ENCODE peak calls at places on chromosomes 7 and 10, in four cellular contexts. G, U, Q and T are unnamed samples.

GRCh38 chr10:78337646-78338391 is 304.2 kb downstream of the RPS24 start:
- DNase-seq in U (no peak), G (no peak), Q (no peak), T (no peak)

GRCh38 chr7:16359201-16359600 is 62.1 kb downstream of the CRPPA start:
- DNase-seq in G (no peak), U (no peak), Q (no peak), T (no peak)

GRCh38 chr10:113273151-113273876 is 279.5 kb upstream of the HABP2 start:
- DNase-seq in U (no peak), Q (no peak), G (peak), T (no peak)

GRCh38 chr10:24579911-24580310 is 143.8 kb downstream of the ARHGAP21 start:
- DNase-seq in U (no peak), Q (no peak), G (peak), T (no peak)

GRCh38 chr10:116848032-116848911 is 1.0 kb upstream of the ENO4 start:
- DNase-seq in Q (no peak), G (peak), U (no peak), T (no peak)

GRCh38 chr7:25031007-25031406 is 51.0 kb upstream of the OSBPL3 start:
- DNase-seq in Q (no peak), G (no peak), U (no peak), T (no peak)

GRCh38 chr7:55150166-55150565 is 131.3 kb downstream of the EGFR start:
- DNase-seq in G (no peak), Q (no peak), U (no peak), T (no peak)

GRCh38 chr10:96830511-96831199 is 1.4 kb upstream of the LCOR start:
- DNase-seq in Q (no peak), G (peak), U (peak), T (peak)

GRCh38 chr10:11610855-11611247 is 599 bp downstream of the USP6NL start:
- DNase-seq in Q (peak), U (peak), G (peak), T (no peak)

GRCh38 chr10:11180228-11180627 is 162.6 kb downstream of the CELF2 start:
- DNase-seq in U (peak), Q (no peak), G (no peak), T (peak)

GRCh38 chr7:2621061-2621828 is 10.5 kb upstream of the TTYH3 start:
- DNase-seq in U (no peak), Q (no peak), G (peak), T (no peak)

GRCh38 chr7:107939472-107940145 is 48.6 kb downstream of the DLD start:
- DNase-seq in G (no peak), U (no peak), Q (peak), T (no peak)

GRCh38 chr7:157436763-157437480 is 100.1 kb downstream of the DNAJB6 start:
- DNase-seq in U (no peak), Q (peak), G (no peak), T (no peak)

GRCh38 chr10:42934351-42934811 is 142.5 kb upstream of the RET start:
- DNase-seq in U (no peak), G (no peak), Q (peak), T (no peak)

GRCh38 chr7:2306688-2307087 is 7.6 kb downstream of the SNX8 start:
- DNase-seq in G (no peak), U (no peak), Q (no peak), T (no peak)

GRCh38 chr10:24944512-24945255 is 7.7 kb downstream of the PRTFDC1 start:
- DNase-seq in Q (no peak), U (no peak), G (no peak), T (no peak)

GRCh38 chr7:130970196-130970595 is 236.2 kb upstream of the KLF14 start:
- DNase-seq in G (no peak), Q (no peak), U (no peak), T (no peak)

GRCh38 chr7:147492621-147493020 is 1097.9 kb upstream of the C7orf33 start:
- DNase-seq in U (no peak), G (no peak), Q (no peak), T (no peak)

GRCh38 chr7:32217841-32218467 is 147.7 kb upstream of the PDE1C start:
- DNase-seq in U (no peak), Q (no peak), G (no peak), T (no peak)

GRCh38 chr7:77330169-77330882 is 85.8 kb downstream of the GSAP start:
- DNase-seq in U (no peak), G (no peak), Q (no peak), T (no peak)

GRCh38 chr7:36157506-36158320 is 4.7 kb downstream of the EEPD1 start:
- DNase-seq in G (no peak), U (no peak), Q (no peak), T (no peak)

GRCh38 chr7:7808156-7808555 is 89.7 kb upstream of the RPA3 start:
- DNase-seq in Q (no peak), G (no peak), U (no peak), T (no peak)

GRCh38 chr10:92997620-92998019 is 63.0 kb upstream of the CYP26C1 start:
- DNase-seq in Q (no peak), G (no peak), U (no peak), T (no peak)

GRCh38 chr7:72335561-72336381 is 76.4 kb downstream of the CALN1 start:
- DNase-seq in U (no peak), Q (no peak), G (peak), T (no peak)

GRCh38 chr10:110794808-110795207 is 76.9 kb upstream of the PDCD4 start:
- DNase-seq in Q (no peak), U (no peak), G (no peak), T (no peak)

GRCh38 chr7:15687645-15688025 is 1.2 kb upstream of the MEOX2 start:
- DNase-seq in G (peak), Q (no peak), U (no peak), T (no peak)

GRCh38 chr7:94182066-94182465 is 177.9 kb upstream of the BET1 start:
- DNase-seq in G (no peak), Q (no peak), U (no peak), T (no peak)

GRCh38 chr10:72260588-72261322 is 13.0 kb upstream of the DDIT4 start:
- DNase-seq in U (peak), G (peak), Q (peak), T (peak)

GRCh38 chr10:9709849-9710248 is 1307.8 kb upstream of the CELF2 start:
- DNase-seq in G (no peak), Q (no peak), U (no peak), T (no peak)

GRCh38 chr10:103808784-103809183 is 46.6 kb downstream of the SH3PXD2A start:
- DNase-seq in G (no peak), Q (no peak), U (no peak), T (no peak)

GRCh38 chr10:16893664-16894063 is 76.4 kb upstream of the RSU1 start:
- DNase-seq in U (no peak), Q (no peak), G (no peak), T (no peak)

GRCh38 chr7:151146761-151147160 is 20.7 kb downstream of the GBX1 start:
- DNase-seq in U (no peak), G (no peak), Q (no peak), T (no peak)

DNA sequence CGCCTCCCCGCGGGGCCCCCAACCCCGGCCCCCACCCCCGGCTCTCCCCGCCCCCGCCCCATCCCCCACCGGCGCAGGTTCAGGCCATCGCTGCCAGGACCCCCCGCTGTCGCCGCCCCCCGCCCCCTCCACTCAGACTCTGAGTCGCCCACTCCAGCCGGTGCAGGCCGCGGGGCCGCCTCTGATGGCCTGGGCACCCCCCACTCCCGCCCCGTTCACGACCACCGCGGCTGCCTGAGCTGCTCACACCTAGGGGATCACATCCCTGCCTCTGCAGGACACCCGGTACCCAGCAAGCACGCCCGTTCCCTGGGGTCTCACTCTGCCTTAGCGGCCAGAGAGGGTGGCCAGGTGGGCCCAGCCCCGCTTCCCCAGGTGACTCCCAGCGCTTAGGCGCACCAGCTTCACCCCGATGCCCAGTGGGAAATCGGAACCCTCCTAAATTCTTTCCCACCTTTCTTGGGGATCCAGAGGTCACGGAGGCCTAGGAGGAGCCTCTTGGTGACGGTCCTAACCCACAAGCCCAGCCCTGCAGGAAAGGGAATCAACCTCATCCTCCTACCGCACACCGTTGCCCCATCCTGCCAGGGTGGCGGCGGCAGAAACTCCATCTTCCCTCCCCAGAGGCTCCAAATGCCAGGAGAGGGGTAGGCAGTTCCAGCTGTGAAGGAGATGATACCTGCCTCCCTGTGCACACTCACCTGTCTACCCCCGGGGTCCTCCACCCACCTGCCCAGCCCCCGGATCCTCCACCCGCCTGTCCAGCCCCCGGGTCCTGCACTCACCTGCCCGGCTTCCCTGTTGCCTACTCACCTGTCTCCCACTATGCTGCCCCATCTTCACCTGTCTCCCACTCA is 13.7 kb upstream of the DNAAF5 start:
- DNase-seq in Q (no peak), G (peak), U (no peak), T (no peak)
- H3K4me3 ChIP-seq in Q (peak), G (peak), U (peak), T (no peak)

GRCh38 chr10:82278401-82279182 is 403.6 kb downstream of the NRG3 start:
- DNase-seq in Q (no peak), U (no peak), G (no peak), T (no peak)
- H3K4me3 ChIP-seq in Q (no peak), U (no peak), G (no peak), T (no peak)

GRCh38 chr7:76048668-76048988 is 722 bp downstream of the MDH2 start:
- DNase-seq in U (no peak), G (peak), Q (no peak), T (peak)
- H3K4me3 ChIP-seq in U (peak), G (peak), Q (peak), T (peak)

DNA sequence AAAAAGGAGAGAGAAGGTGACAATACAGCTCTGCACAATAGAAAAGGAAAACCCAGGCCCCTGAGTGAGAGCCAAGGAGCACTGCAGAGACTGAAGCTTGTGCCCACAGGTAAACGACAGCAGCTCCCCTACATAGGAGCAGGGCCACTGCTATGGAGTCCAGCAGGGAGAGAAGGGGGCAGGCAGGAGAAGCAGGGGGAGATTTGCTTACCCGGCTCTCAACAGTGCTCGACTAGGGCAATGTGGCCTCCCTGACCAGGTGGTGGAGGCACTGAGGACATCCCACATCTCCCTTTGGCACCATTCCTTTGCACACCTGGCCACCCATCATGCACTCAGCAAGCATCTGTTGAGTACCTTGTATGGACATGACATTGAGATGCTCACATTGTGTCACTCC is 153.0 kb downstream of the EVX1 start:
- DNase-seq in U (no peak), G (no peak), Q (no peak), T (no peak)
- H3K4me3 ChIP-seq in U (no peak), G (no peak), Q (no peak), T (no peak)

DNA sequence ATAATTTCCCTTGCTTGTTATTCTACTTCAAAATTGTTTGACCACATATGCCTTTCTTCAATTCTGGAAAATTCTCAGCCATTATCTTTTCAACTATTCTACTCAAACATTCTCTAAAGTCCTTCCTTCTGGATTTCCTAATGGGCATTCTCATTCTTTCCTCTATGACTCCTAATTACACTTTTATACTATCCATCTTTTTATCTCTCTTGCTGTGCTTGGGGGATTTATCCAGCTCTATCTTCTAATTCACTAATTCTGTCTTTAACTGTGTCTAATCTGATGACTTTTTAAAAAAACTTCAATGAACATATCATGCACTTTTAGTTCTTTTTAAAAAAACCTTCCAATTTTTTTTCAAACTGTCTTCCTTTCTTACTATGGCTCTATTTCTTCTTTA is 38.4 kb downstream of the C10orf143 start:
- DNase-seq in G (no peak), U (no peak), Q (no peak), T (no peak)
- H3K4me3 ChIP-seq in G (no peak), U (no peak), Q (no peak), T (no peak)

GRCh38 chr10:3780766-3781457 is 4.1 kb downstream of the KLF6 start:
- DNase-seq in U (no peak), Q (no peak), G (no peak), T (no peak)

GRCh38 chr10:3777876-3778707 is 6.9 kb downstream of the KLF6 start:
- DNase-seq in Q (no peak), G (no peak), U (no peak), T (no peak)

GRCh38 chr10:3778708-3779108 is 6.3 kb downstream of the KLF6 start:
- DNase-seq in U (no peak), G (no peak), Q (no peak), T (no peak)

GRCh38 chr10:3780056-3780765 is 4.8 kb downstream of the KLF6 start:
- DNase-seq in G (no peak), Q (no peak), U (no peak), T (no peak)

DNA sequence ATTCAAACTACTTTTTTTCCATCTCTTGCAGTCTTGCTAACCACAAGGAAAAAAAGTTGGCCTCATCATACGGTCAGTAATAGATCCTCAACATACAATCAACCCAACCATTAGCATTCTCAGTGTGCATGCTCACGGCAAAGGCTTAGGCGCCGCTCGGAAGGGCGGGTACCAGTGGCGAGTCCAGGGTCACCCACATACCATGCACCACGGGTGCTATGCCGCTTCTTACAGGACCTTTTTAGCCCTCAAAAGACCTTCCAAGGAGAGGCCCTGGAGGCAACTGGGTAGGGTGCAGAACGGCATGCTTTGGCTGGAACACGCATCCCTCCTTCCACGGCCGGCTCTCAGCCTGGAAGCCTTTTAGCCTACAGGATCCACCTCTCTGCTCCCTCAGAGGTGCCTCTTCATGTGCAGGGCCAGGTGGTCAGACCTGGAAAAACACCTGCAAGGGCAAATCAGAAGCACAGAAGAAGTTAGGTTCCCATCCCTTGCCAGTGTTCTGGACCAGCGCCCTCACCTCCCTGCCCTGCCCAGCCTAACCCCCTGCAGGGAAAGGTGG is 5.8 kb downstream of the KLF6 start:
- DNase-seq in U (no peak), G (no peak), Q (peak), T (no peak)
- H3K4me3 ChIP-seq in U (peak), G (no peak), Q (no peak), T (no peak)